ENCODE peak calls at places on chromosomes 1 and 21, in five cellular contexts. One of them, this sample, is unnamed.
A peak's percentile ranks its signal among the peaks of the same experiment; 100 is the strongest.

GRCh38 chr1:27562483-27563406 is 41.2 kb downstream of the AHDC1 start:
- DNase-seq in WERI-Rb-1: no peak
- DNase-seq in dorsolateral prefrontal cortex: no peak
- DNase-seq in H9: no peak
- DNase-seq in choroid plexus epithelial cell: no peak
- DNase-seq in this sample: no peak

GRCh38 chr1:7576946-7577657 is 194.0 kb upstream of the VAMP3 start:
- DNase-seq in WERI-Rb-1: peak; percentile 72
- DNase-seq in dorsolateral prefrontal cortex: peak; percentile 25
- DNase-seq in H9: peak; percentile 68
- DNase-seq in choroid plexus epithelial cell: peak; percentile 51
- DNase-seq in this sample: peak; percentile 8

GRCh38 chr1:228102791-228103620 is at the start of gene C1orf35:
- DNase-seq in WERI-Rb-1: peak; percentile 87
- DNase-seq in dorsolateral prefrontal cortex: peak; percentile 86
- DNase-seq in H9: peak; percentile 96
- DNase-seq in choroid plexus epithelial cell: peak; percentile 92
- DNase-seq in this sample: peak; percentile 90

GRCh38 chr1:79226963-79227362 is 220.4 kb upstream of the ADGRL4 start:
- DNase-seq in WERI-Rb-1: no peak
- DNase-seq in dorsolateral prefrontal cortex: no peak
- DNase-seq in H9: no peak
- DNase-seq in choroid plexus epithelial cell: no peak
- DNase-seq in this sample: no peak

GRCh38 chr21:46625759-46626158 is 9.7 kb upstream of the PRMT2 start:
- DNase-seq in WERI-Rb-1: no peak
- DNase-seq in dorsolateral prefrontal cortex: no peak
- DNase-seq in H9: no peak
- DNase-seq in choroid plexus epithelial cell: no peak
- DNase-seq in this sample: no peak

GRCh38 chr21:36589352-36589971 is 109.5 kb upstream of the SIM2 start:
- DNase-seq in WERI-Rb-1: peak; percentile 71
- DNase-seq in dorsolateral prefrontal cortex: no peak
- DNase-seq in H9: peak; percentile 49
- DNase-seq in choroid plexus epithelial cell: peak; percentile 56
- DNase-seq in this sample: no peak

GRCh38 chr1:212288614-212289013 is 3.4 kb downstream of the PPP2R5A start:
- DNase-seq in WERI-Rb-1: no peak
- DNase-seq in dorsolateral prefrontal cortex: no peak
- DNase-seq in H9: no peak
- DNase-seq in choroid plexus epithelial cell: peak; percentile 54
- DNase-seq in this sample: no peak

GRCh38 chr1:37948160-37948559 is 1.3 kb upstream of the INPP5B start:
- DNase-seq in WERI-Rb-1: no peak
- DNase-seq in dorsolateral prefrontal cortex: no peak
- DNase-seq in H9: no peak
- DNase-seq in choroid plexus epithelial cell: no peak
- DNase-seq in this sample: no peak

GRCh38 chr1:164772635-164773034 is 213.7 kb downstream of the PBX1 start:
- DNase-seq in WERI-Rb-1: no peak
- DNase-seq in dorsolateral prefrontal cortex: no peak
- DNase-seq in H9: no peak
- DNase-seq in choroid plexus epithelial cell: peak; percentile 93
- DNase-seq in this sample: no peak

GRCh38 chr1:221309711-221310110 is 430.5 kb downstream of the HLX start:
- DNase-seq in WERI-Rb-1: no peak
- DNase-seq in dorsolateral prefrontal cortex: no peak
- DNase-seq in H9: no peak
- DNase-seq in choroid plexus epithelial cell: no peak
- DNase-seq in this sample: no peak

GRCh38 chr1:184359909-184360308 is 26.9 kb upstream of the C1orf21 start:
- DNase-seq in WERI-Rb-1: no peak
- DNase-seq in dorsolateral prefrontal cortex: no peak
- DNase-seq in H9: no peak
- DNase-seq in choroid plexus epithelial cell: no peak
- DNase-seq in this sample: no peak

GRCh38 chr1:6101826-6102225 is 56.1 kb downstream of the KCNAB2 start:
- DNase-seq in WERI-Rb-1: no peak
- DNase-seq in dorsolateral prefrontal cortex: no peak
- DNase-seq in H9: no peak
- DNase-seq in choroid plexus epithelial cell: no peak
- DNase-seq in this sample: no peak

GRCh38 chr1:206067486-206068302 is 14.7 kb downstream of the RHEX start:
- DNase-seq in WERI-Rb-1: peak; percentile 7
- DNase-seq in dorsolateral prefrontal cortex: no peak
- DNase-seq in H9: no peak
- DNase-seq in choroid plexus epithelial cell: peak; percentile 14
- DNase-seq in this sample: no peak

GRCh38 chr1:197688233-197688632 is 87.0 kb downstream of the DENND1B start:
- DNase-seq in WERI-Rb-1: no peak
- DNase-seq in dorsolateral prefrontal cortex: no peak
- DNase-seq in H9: no peak
- DNase-seq in choroid plexus epithelial cell: no peak
- DNase-seq in this sample: no peak

GRCh38 chr1:227317541-227318002 is 720 bp downstream of the CDC42BPA start:
- DNase-seq in WERI-Rb-1: peak; percentile 38
- DNase-seq in dorsolateral prefrontal cortex: peak; percentile 59
- DNase-seq in H9: peak; percentile 71
- DNase-seq in choroid plexus epithelial cell: peak; percentile 65
- DNase-seq in this sample: peak; percentile 37

GRCh38 chr21:28737671-28738279 is 254.9 kb downstream of the LTN1 start:
- DNase-seq in WERI-Rb-1: no peak
- DNase-seq in dorsolateral prefrontal cortex: no peak
- DNase-seq in H9: no peak
- DNase-seq in choroid plexus epithelial cell: peak; percentile 55
- DNase-seq in this sample: no peak

GRCh38 chr1:155645024-155645423 is 35.0 kb downstream of the MSTO1 start:
- DNase-seq in WERI-Rb-1: no peak
- DNase-seq in dorsolateral prefrontal cortex: no peak
- DNase-seq in H9: no peak
- DNase-seq in choroid plexus epithelial cell: no peak
- DNase-seq in this sample: no peak

GRCh38 chr1:70411360-70411844 is 334 bp downstream of the CTH start:
- DNase-seq in WERI-Rb-1: no peak
- DNase-seq in dorsolateral prefrontal cortex: no peak
- DNase-seq in H9: no peak
- DNase-seq in choroid plexus epithelial cell: peak; percentile 58
- DNase-seq in this sample: no peak

GRCh38 chr1:225409051-225409450 is 18.8 kb downstream of the LBR start:
- DNase-seq in WERI-Rb-1: no peak
- DNase-seq in dorsolateral prefrontal cortex: no peak
- DNase-seq in H9: no peak
- DNase-seq in choroid plexus epithelial cell: no peak
- DNase-seq in this sample: no peak

GRCh38 chr1:240847330-240847729 is 235.4 kb upstream of the GREM2 start:
- DNase-seq in WERI-Rb-1: no peak
- DNase-seq in dorsolateral prefrontal cortex: no peak
- DNase-seq in H9: no peak
- DNase-seq in choroid plexus epithelial cell: no peak
- DNase-seq in this sample: no peak

GRCh38 chr21:18499761-18500376 is 96.3 kb upstream of the TMPRSS15 start:
- DNase-seq in WERI-Rb-1: peak; percentile 19
- DNase-seq in dorsolateral prefrontal cortex: no peak
- DNase-seq in H9: no peak
- DNase-seq in choroid plexus epithelial cell: peak; percentile 73
- DNase-seq in this sample: peak; percentile 25

GRCh38 chr1:183139281-183139942 is 46.7 kb upstream of the LAMC2 start:
- DNase-seq in WERI-Rb-1: no peak
- DNase-seq in dorsolateral prefrontal cortex: no peak
- DNase-seq in H9: no peak
- DNase-seq in choroid plexus epithelial cell: peak; percentile 70
- DNase-seq in this sample: no peak

GRCh38 chr1:77794550-77794949 is 15.1 kb downstream of the MIGA1 start:
- DNase-seq in WERI-Rb-1: no peak
- DNase-seq in dorsolateral prefrontal cortex: no peak
- DNase-seq in H9: no peak
- DNase-seq in choroid plexus epithelial cell: no peak
- DNase-seq in this sample: no peak

GRCh38 chr1:46757256-46757955 is 38.5 kb upstream of the EFCAB14 start:
- DNase-seq in WERI-Rb-1: peak; percentile 49
- DNase-seq in dorsolateral prefrontal cortex: no peak
- DNase-seq in H9: peak; percentile 58
- DNase-seq in choroid plexus epithelial cell: peak; percentile 51
- DNase-seq in this sample: no peak

GRCh38 chr1:216600730-216601426 is 122.4 kb downstream of the ESRRG start:
- DNase-seq in WERI-Rb-1: peak; percentile 88
- DNase-seq in dorsolateral prefrontal cortex: peak; percentile 74
- DNase-seq in H9: peak; percentile 73
- DNase-seq in choroid plexus epithelial cell: peak; percentile 79
- DNase-seq in this sample: peak; percentile 81

DNA sequence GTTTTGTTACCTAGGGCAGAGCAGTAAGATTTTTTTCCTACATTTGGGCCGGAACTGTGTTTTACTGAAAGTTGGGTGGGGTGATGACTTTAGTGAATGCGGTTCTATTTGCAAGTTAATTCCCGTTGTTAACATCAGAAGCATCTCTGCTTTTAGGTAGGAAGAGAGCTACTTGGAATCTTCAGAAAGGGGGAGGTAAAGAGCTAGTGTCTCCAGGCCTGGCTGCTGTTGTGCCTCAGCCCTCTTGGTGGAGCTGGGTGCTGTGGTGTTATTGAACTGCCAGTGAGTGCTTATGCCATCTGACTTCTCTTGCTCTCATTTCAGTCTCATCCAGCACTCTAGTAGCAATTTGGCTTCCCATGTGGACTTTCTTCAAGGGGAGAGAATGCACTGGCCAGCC is 3.4 kb downstream of the KDM4A start:
- DNase-seq in WERI-Rb-1: peak; percentile 25
- DNase-seq in dorsolateral prefrontal cortex: peak; percentile 53
- DNase-seq in H9: peak; percentile 86
- DNase-seq in choroid plexus epithelial cell: peak; percentile 81
- DNase-seq in this sample: no peak
- TF ChIP-seq CTCF in WERI-Rb-1: peak; percentile 40
- TF ChIP-seq CTCF in dorsolateral prefrontal cortex: peak; percentile 29
- TF ChIP-seq CTCF in H9: peak; percentile 69
- TF ChIP-seq CTCF in choroid plexus epithelial cell: peak; percentile 77
- TF ChIP-seq CTCF in this sample: no peak

GRCh38 chr1:232788235-232788872 is 16.9 kb upstream of the MAP10 start:
- DNase-seq in WERI-Rb-1: no peak
- DNase-seq in dorsolateral prefrontal cortex: no peak
- DNase-seq in H9: no peak
- DNase-seq in choroid plexus epithelial cell: no peak
- DNase-seq in this sample: no peak

GRCh38 chr1:232789660-232790059 is 15.6 kb upstream of the MAP10 start:
- DNase-seq in WERI-Rb-1: no peak
- DNase-seq in dorsolateral prefrontal cortex: no peak
- DNase-seq in H9: no peak
- DNase-seq in choroid plexus epithelial cell: no peak
- DNase-seq in this sample: no peak

GRCh38 chr1:232780354-232780753 is 24.9 kb upstream of the MAP10 start:
- DNase-seq in WERI-Rb-1: no peak
- DNase-seq in dorsolateral prefrontal cortex: no peak
- DNase-seq in H9: no peak
- DNase-seq in choroid plexus epithelial cell: no peak
- DNase-seq in this sample: no peak

GRCh38 chr1:232786845-232787455 is 18.3 kb upstream of the MAP10 start:
- DNase-seq in WERI-Rb-1: no peak
- DNase-seq in dorsolateral prefrontal cortex: no peak
- DNase-seq in H9: no peak
- DNase-seq in choroid plexus epithelial cell: no peak
- DNase-seq in this sample: no peak

DNA sequence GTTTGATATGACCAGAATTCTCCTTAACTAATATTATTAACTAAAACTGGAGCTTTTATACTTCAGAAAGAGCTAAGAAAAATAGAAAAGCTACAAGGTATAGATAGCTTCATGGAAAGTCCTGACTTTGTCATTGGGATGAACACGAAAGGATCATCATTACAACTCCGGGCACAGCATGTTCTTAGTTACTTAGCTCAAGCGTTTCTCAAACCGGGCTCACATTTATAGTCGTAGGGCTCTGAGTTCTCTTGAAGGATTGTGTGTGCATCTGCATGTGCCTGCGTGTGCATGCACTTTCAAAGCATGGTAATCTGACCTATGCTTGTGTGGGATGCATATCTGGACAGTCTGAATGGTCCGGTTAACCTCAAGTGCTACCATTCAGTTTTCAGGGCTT is 20.4 kb upstream of the MAP10 start:
- DNase-seq in WERI-Rb-1: no peak
- DNase-seq in dorsolateral prefrontal cortex: no peak
- DNase-seq in H9: no peak
- DNase-seq in choroid plexus epithelial cell: no peak
- DNase-seq in this sample: no peak
- TF ChIP-seq CTCF in WERI-Rb-1: no peak
- TF ChIP-seq CTCF in dorsolateral prefrontal cortex: no peak
- TF ChIP-seq CTCF in H9: no peak
- TF ChIP-seq CTCF in choroid plexus epithelial cell: no peak
- TF ChIP-seq CTCF in this sample: no peak

GRCh38 chr1:22018583-22019559 is 17.4 kb downstream of the CELA3A start:
- DNase-seq in WERI-Rb-1: no peak
- DNase-seq in dorsolateral prefrontal cortex: no peak
- DNase-seq in H9: no peak
- DNase-seq in choroid plexus epithelial cell: peak; percentile 92
- DNase-seq in this sample: no peak
- TF ChIP-seq CTCF in WERI-Rb-1: peak; percentile 21
- TF ChIP-seq CTCF in dorsolateral prefrontal cortex: no peak
- TF ChIP-seq CTCF in H9: peak; percentile 58
- TF ChIP-seq CTCF in choroid plexus epithelial cell: peak; percentile 71
- TF ChIP-seq CTCF in this sample: no peak

GRCh38 chr21:25871566-25871965 is 136.8 kb downstream of the GABPA start:
- DNase-seq in WERI-Rb-1: peak; percentile 33
- DNase-seq in dorsolateral prefrontal cortex: no peak
- DNase-seq in H9: peak; percentile 45
- DNase-seq in choroid plexus epithelial cell: no peak
- DNase-seq in this sample: no peak

GRCh38 chr21:25867041-25867440 is 132.3 kb downstream of the GABPA start:
- DNase-seq in WERI-Rb-1: no peak
- DNase-seq in dorsolateral prefrontal cortex: no peak
- DNase-seq in H9: no peak
- DNase-seq in choroid plexus epithelial cell: no peak
- DNase-seq in this sample: no peak

GRCh38 chr21:25870084-25870483 is 135.3 kb downstream of the GABPA start:
- DNase-seq in WERI-Rb-1: no peak
- DNase-seq in dorsolateral prefrontal cortex: no peak
- DNase-seq in H9: no peak
- DNase-seq in choroid plexus epithelial cell: no peak
- DNase-seq in this sample: no peak

DNA sequence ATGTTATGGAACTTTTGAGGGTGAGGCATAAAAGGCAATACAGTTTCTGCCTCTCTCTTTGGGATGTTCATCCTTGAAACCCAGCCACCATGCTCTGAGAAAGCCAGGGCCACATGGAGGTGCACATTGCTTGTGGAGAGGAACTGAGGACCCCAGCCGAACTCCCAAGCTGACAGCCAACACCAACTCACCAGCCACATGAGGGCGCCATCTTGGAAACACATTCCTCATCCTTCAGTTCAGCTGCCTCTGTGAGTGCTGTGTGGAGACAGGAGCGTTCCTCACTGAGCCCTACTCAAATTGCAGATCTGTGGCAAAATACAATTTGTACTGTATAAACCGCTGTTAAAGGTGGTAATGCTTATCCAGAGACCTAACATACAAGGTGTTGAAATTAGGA is 137.5 kb downstream of the GABPA start:
- DNase-seq in WERI-Rb-1: peak; percentile 25
- DNase-seq in dorsolateral prefrontal cortex: no peak
- DNase-seq in H9: peak; percentile 61
- DNase-seq in choroid plexus epithelial cell: no peak
- DNase-seq in this sample: no peak
- TF ChIP-seq CTCF in WERI-Rb-1: peak; percentile 56
- TF ChIP-seq CTCF in dorsolateral prefrontal cortex: no peak
- TF ChIP-seq CTCF in H9: peak; percentile 48
- TF ChIP-seq CTCF in choroid plexus epithelial cell: peak; percentile 11
- TF ChIP-seq CTCF in this sample: no peak